ENCODE peak calls at places on chromosomes 3 and 15, in five cellular contexts. Y is activated CD8-positive, alpha-beta memory T cell treated with anti-CD3 and anti-CD28 coated beads for 48 hours; L is NCI-H446; P is AG08396; Q is stimulated activated CD8-positive, alpha-beta memory T cell treated with anti-CD3 and anti-CD28 coated beads, Interleukin-7, amount 100 ng/mL, for 1 hour. S is an unnamed sample.

GRCh38 chr15:101070502-101071273 is 151.5 kb downstream of the LRRK1 start:
- DNase-seq in P (peak), Y (no peak), L (no peak), Q (no peak), S (no peak)

GRCh38 chr3:127135241-127136023 is 57.5 kb upstream of the PRR23E start:
- DNase-seq in P (no peak), L (no peak), Q (no peak), Y (no peak), S (no peak)

GRCh38 chr3:151305081-151305777 is 11.4 kb downstream of the GPR87 start:
- DNase-seq in P (peak), Q (no peak), L (no peak), Y (no peak), S (no peak)

GRCh38 chr3:11634081-11634635 is 9.6 kb downstream of the VGLL4 start:
- DNase-seq in Q (no peak), P (no peak), Y (no peak), L (no peak), S (no peak)

GRCh38 chr15:74317820-74318375 is 49.5 kb downstream of the CYP11A1 start:
- DNase-seq in Y (no peak), Q (no peak), P (peak), L (peak), S (no peak)

GRCh38 chr3:85627899-85628298 is 669.1 kb downstream of the CADM2 start:
- DNase-seq in Y (no peak), L (no peak), Q (no peak), P (no peak), S (no peak)

GRCh38 chr3:150371741-150372254 is 36.3 kb upstream of the TSC22D2 start:
- DNase-seq in Y (no peak), Q (no peak), P (peak), L (peak), S (no peak)

GRCh38 chr15:66800584-66801235 is 98.7 kb downstream of the SMAD6 start:
- DNase-seq in L (no peak), Q (no peak), Y (no peak), P (no peak), S (no peak)

GRCh38 chr3:127671523-127672428 is 976 bp upstream of the ABTB1 start:
- DNase-seq in P (peak), Q (no peak), Y (no peak), L (no peak), S (no peak)

GRCh38 chr3:37862219-37862711 is 585 bp downstream of the CTDSPL start:
- DNase-seq in Q (no peak), L (no peak), P (peak), Y (no peak), S (no peak)

GRCh38 chr15:97861529-97861928 is 99.0 kb upstream of the ARRDC4 start:
- DNase-seq in Q (no peak), L (no peak), P (no peak), Y (no peak), S (no peak)

GRCh38 chr3:108125151-108125540 is 34.3 kb upstream of the CD47 start:
- DNase-seq in L (no peak), Q (no peak), Y (no peak), P (no peak), S (no peak)

GRCh38 chr3:127693336-127693843 is 20.6 kb downstream of the ABTB1 start:
- DNase-seq in Q (no peak), Y (no peak), L (no peak), P (no peak), S (no peak)

GRCh38 chr3:146496726-146497125 is 27.4 kb upstream of the PLSCR2 start:
- DNase-seq in L (no peak), Q (no peak), Y (no peak), P (no peak), S (no peak)

GRCh38 chr3:56054827-56055226 is 413.4 kb downstream of the ERC2 start:
- DNase-seq in P (no peak), Y (no peak), Q (no peak), L (no peak), S (no peak)

GRCh38 chr15:85793641-85794597 is 806 bp downstream of the KLHL25 start:
- DNase-seq in L (no peak), Q (peak), Y (no peak), P (peak), S (no peak)

S was measured in activated CD4-positive, CD25-positive, alpha-beta regulatory T cell treated with anti-CD3 and anti-CD28 coated beads, Interleukin-2, amount 50 U/mL, for 16 hours.